ENCODE peak calls at places on chromosome 22, in four cellular contexts. W is psoas muscle; I is CD4-positive, alpha-beta T cell; Z is H9. P is an unnamed sample.

GRCh38 chr22:28435271-28435825 is 244.3 kb downstream of the TTC28 start:
- DNase-seq in W (peak; percentile 64), I (no peak), Z (no peak), P (no peak)

GRCh38 chr22:30214703-30215405 is 31.7 kb downstream of the LIF start:
- DNase-seq in W (no peak), I (no peak), Z (peak; percentile 56), P (no peak)

GRCh38 chr22:37999640-38000272 is 15.4 kb upstream of the SOX10 start:
- DNase-seq in W (peak; percentile 87), I (no peak), Z (no peak), P (no peak)

GRCh38 chr22:45212306-45212709 is 28.4 kb downstream of the KIAA0930 start:
- DNase-seq in W (peak; percentile 90), I (no peak), Z (no peak), P (no peak)

GRCh38 chr22:29635734-29636357 is 32.4 kb downstream of the NF2 start:
- DNase-seq in W (no peak), I (no peak), Z (no peak), P (no peak)

GRCh38 chr22:36022162-36022561 is 6.5 kb downstream of the RBFOX2 start:
- DNase-seq in W (no peak), I (no peak), Z (no peak), P (no peak)

GRCh38 chr22:17772249-17772962 is 1.9 kb downstream of the BID start:
- DNase-seq in W (no peak), I (no peak), Z (no peak), P (no peak)

GRCh38 chr22:20885017-20885556 is 26.3 kb downstream of the SNAP29 start:
- DNase-seq in W (no peak), I (no peak), Z (no peak), P (no peak)

GRCh38 chr22:36948273-36949055 is 35.0 kb downstream of the CSF2RB start:
- DNase-seq in W (no peak), I (no peak), Z (no peak), P (no peak)

GRCh38 chr22:37079158-37079557 is 27.6 kb downstream of the KCTD17 start:
- DNase-seq in W (no peak), I (no peak), Z (no peak), P (no peak)

GRCh38 chr22:48670747-48671146 is 1156.9 kb downstream of the BRD1 start:
- DNase-seq in W (no peak), I (no peak), Z (no peak), P (no peak)

GRCh38 chr22:27628891-27629631 is 172.5 kb downstream of the MN1 start:
- DNase-seq in W (no peak), I (no peak), Z (no peak), P (no peak)

GRCh38 chr22:25903294-25903693 is 161.3 kb downstream of the MYO18B start:
- DNase-seq in W (no peak), I (no peak), Z (peak; percentile 87), P (no peak)
- TF ChIP-seq CTCF in W (no peak), I (no peak), Z (peak; percentile 87), P (peak; percentile 38)

GRCh38 chr22:22099833-22100812 is 117.5 kb upstream of the TOP3B start:
- DNase-seq in W (no peak), I (no peak), Z (peak; percentile 52), P (no peak)

GRCh38 chr22:22105364-22105763 is 122.8 kb upstream of the TOP3B start:
- DNase-seq in W (no peak), I (no peak), Z (no peak), P (no peak)

GRCh38 chr22:22099194-22099486 is 116.6 kb upstream of the TOP3B start:
- DNase-seq in W (no peak), I (no peak), Z (no peak), P (no peak)

GRCh38 chr22:22106855-22107254 is 124.3 kb upstream of the TOP3B start:
- DNase-seq in W (no peak), I (no peak), Z (no peak), P (no peak)

GRCh38 chr22:22103078-22103593 is 120.5 kb upstream of the TOP3B start:
- DNase-seq in W (no peak), I (no peak), Z (peak; percentile 66), P (no peak)
- TF ChIP-seq CTCF in W (peak; percentile 19), I (no peak), Z (peak; percentile 74), P (peak; percentile 61)

GRCh38 chr22:23403720-23404688 is 176.1 kb downstream of the IGLL1 start:
- DNase-seq in W (peak; percentile 19), I (no peak), Z (no peak), P (no peak)
- TF ChIP-seq CTCF in W (no peak), I (no peak), Z (no peak), P (no peak)

GRCh38 chr22:43796567-43796966 is 15.5 kb downstream of the EFCAB6 start:
- DNase-seq in W (no peak), I (no peak), Z (no peak), P (no peak)
- TF ChIP-seq CTCF in W (no peak), I (no peak), Z (peak; percentile 63), P (peak; percentile 48)

GRCh38 chr22:25048659-25049657 is 96.4 kb downstream of the KIAA1671 start:
- DNase-seq in W (peak; percentile 74), I (peak; percentile 56), Z (peak; percentile 75), P (peak; percentile 54)
- TF ChIP-seq CTCF in W (peak; percentile 86), I (peak; percentile 78), Z (peak; percentile 93), P (peak; percentile 86)

P was measured in progenitor cell of endocrine pancreas.